ENCODE peak calls at places on chromosome 12, in nine cellular contexts. Y is hepatocyte, P is lower leg skin, Z is uterus, X is coronary artery, L is A549, K is cardiac muscle cell, Q is heart right ventricle, C is neuronal stem cell. N is an unnamed sample.

GRCh38 chr12:65529771-65530435 is 251.4 kb downstream of the MSRB3 start:
- DNase-seq in Y (no peak), P (no peak), Z (no peak), X (no peak), L (no peak), K (no peak), Q (no peak), C (no peak), N (no peak)

GRCh38 chr12:125132698-125133400 is 67.6 kb downstream of the AACS start:
- DNase-seq in Y (no peak), P (no peak), Z (no peak), X (no peak), L (no peak), K (no peak), Q (no peak), C (no peak), N (no peak)

GRCh38 chr12:79534029-79534867 is 156.5 kb downstream of the PAWR start:
- DNase-seq in Y (no peak), P (no peak), Z (no peak), X (no peak), L (no peak), K (peak; percentile 34), Q (no peak), C (no peak), N (no peak)

GRCh38 chr12:8032242-8033152 is at the start of gene FOXJ2:
- DNase-seq in Y (peak; percentile 91), P (peak; percentile 63), Z (peak; percentile 86), X (peak; percentile 90), L (peak; percentile 68), K (peak; percentile 81), Q (peak; percentile 87), C (peak; percentile 76), N (peak; percentile 71)

GRCh38 chr12:131775904-131776889 is 52.0 kb upstream of the MMP17 start:
- DNase-seq in Y (no peak), P (no peak), Z (no peak), X (no peak), L (no peak), K (no peak), Q (no peak), C (no peak), N (no peak)

GRCh38 chr12:99455350-99456037 is 192.1 kb upstream of the GARIN6 start:
- DNase-seq in Y (no peak), P (no peak), Z (no peak), X (no peak), L (peak; percentile 80), K (peak; percentile 7), Q (no peak), C (no peak), N (no peak)

GRCh38 chr12:15116073-15116472 is 105.1 kb downstream of the RERG start:
- DNase-seq in Y (peak; percentile 4), P (no peak), Z (no peak), X (no peak), L (no peak), K (peak; percentile 1), Q (no peak), C (peak; percentile 14), N (no peak)

GRCh38 chr12:50283230-50283923 is at the start of gene LIMA1:
- DNase-seq in Y (peak; percentile 96), P (peak; percentile 88), Z (peak; percentile 91), X (peak; percentile 88), L (peak; percentile 86), K (peak; percentile 89), Q (peak; percentile 93), C (peak; percentile 75), N (peak; percentile 84)

GRCh38 chr12:3777206-3777809 is 24.4 kb upstream of the CRACR2A start:
- DNase-seq in Y (peak; percentile 67), P (no peak), Z (no peak), X (no peak), L (peak; percentile 46), K (peak; percentile 60), Q (no peak), C (peak; percentile 23), N (no peak)

GRCh38 chr12:53048780-53049401 is 974 bp upstream of the TNS2 start:
- DNase-seq in Y (peak; percentile 75), P (no peak), Z (peak; percentile 85), X (peak; percentile 89), L (peak; percentile 49), K (peak; percentile 88), Q (peak; percentile 83), C (no peak), N (no peak)

GRCh38 chr12:93571854-93572711 is at the start of gene SOCS2:
- DNase-seq in Y (peak; percentile 63), P (peak; percentile 19), Z (peak; percentile 51), X (no peak), L (no peak), K (peak; percentile 43), Q (peak; percentile 49), C (peak; percentile 56), N (peak; percentile 23)

GRCh38 chr12:15928345-15928744 is 17.2 kb downstream of the DERA start:
- DNase-seq in Y (no peak), P (no peak), Z (no peak), X (no peak), L (peak; percentile 42), K (peak; percentile 54), Q (no peak), C (no peak), N (no peak)

GRCh38 chr12:43551971-43552559 is at the start of gene ADAMTS20:
- DNase-seq in Y (peak; percentile 63), P (no peak), Z (no peak), X (no peak), L (no peak), K (peak; percentile 4), Q (no peak), C (peak; percentile 81), N (no peak)

GRCh38 chr12:26736563-26737486 is 96.2 kb downstream of the ITPR2 start:
- DNase-seq in Y (no peak), P (no peak), Z (no peak), X (no peak), L (no peak), K (no peak), Q (no peak), C (no peak), N (no peak)

GRCh38 chr12:120350576-120351350 is 18.2 kb downstream of the MSI1 start:
- DNase-seq in Y (no peak), P (no peak), Z (no peak), X (no peak), L (no peak), K (no peak), Q (no peak), C (no peak), N (no peak)

GRCh38 chr12:62724947-62725447 is 210.0 kb downstream of the PPM1H start:
- DNase-seq in Y (peak; percentile 85), P (peak; percentile 71), Z (peak; percentile 56), X (no peak), L (peak; percentile 97), K (peak; percentile 98), Q (no peak), C (peak; percentile 58), N (no peak)

GRCh38 chr12:52010152-52010622 is 3.4 kb downstream of the TAMALIN start:
- DNase-seq in Y (peak; percentile 90), P (peak; percentile 75), Z (peak; percentile 91), X (no peak), L (no peak), K (peak; percentile 98), Q (peak; percentile 85), C (peak; percentile 82), N (no peak)

GRCh38 chr12:117724545-117724944 is 244.2 kb downstream of the KSR2 start:
- DNase-seq in Y (no peak), P (no peak), Z (no peak), X (no peak), L (no peak), K (no peak), Q (no peak), C (no peak), N (no peak)
- H3K4me3 ChIP-seq in Y (no peak overlapping the region), P (no peak overlapping the region), Z (no peak overlapping the region), X (no peak overlapping the region), L (no peak overlapping the region), K (no peak overlapping the region), Q (no peak overlapping the region), C (no peak overlapping the region), N (no peak overlapping the region)

GRCh38 chr12:106289196-106289681 is 13.3 kb upstream of the TCP11L2 start:
- DNase-seq in Y (no peak), P (peak; percentile 9), Z (no peak), X (no peak), L (no peak), K (peak; percentile 55), Q (no peak), C (no peak), N (no peak)
- H3K4me3 ChIP-seq in Y (no peak overlapping the region), P (no peak overlapping the region), Z (no peak overlapping the region), X (no peak overlapping the region), L (no peak overlapping the region), K (no peak overlapping the region), Q (no peak overlapping the region), C (no peak overlapping the region), N (no peak overlapping the region)

GRCh38 chr12:71695782-71696181 is 9.9 kb downstream of the TMEM19 start:
- DNase-seq in Y (no peak), P (no peak), Z (no peak), X (no peak), L (no peak), K (no peak), Q (no peak), C (no peak), N (no peak)

GRCh38 chr12:71691504-71692129 is 5.7 kb downstream of the TMEM19 start:
- DNase-seq in Y (no peak), P (no peak), Z (no peak), X (no peak), L (no peak), K (no peak), Q (no peak), C (no peak), N (no peak)

GRCh38 chr12:71693126-71693525 is 7.2 kb downstream of the TMEM19 start:
- DNase-seq in Y (no peak), P (no peak), Z (no peak), X (no peak), L (no peak), K (no peak), Q (no peak), C (no peak), N (no peak)

GRCh38 chr12:71688961-71689570 is 3.2 kb downstream of the TMEM19 start:
- DNase-seq in Y (no peak), P (no peak), Z (no peak), X (no peak), L (no peak), K (no peak), Q (no peak), C (no peak), N (no peak)

GRCh38 chr12:71694099-71694820 is 8.4 kb downstream of the TMEM19 start:
- DNase-seq in Y (no peak), P (no peak), Z (no peak), X (no peak), L (no peak), K (no peak), Q (no peak), C (no peak), N (no peak)
- H3K4me3 ChIP-seq in Y (no peak overlapping the region), P (no peak overlapping the region), Z (no peak overlapping the region), X (no peak overlapping the region), L (no peak overlapping the region), K (no peak overlapping the region), Q (no peak overlapping the region), C (no peak overlapping the region), N (no peak overlapping the region)

GRCh38 chr12:57129311-57130288 is 1.3 kb downstream of the LRP1 start:
- DNase-seq in Y (no peak), P (peak; percentile 82), Z (peak; percentile 71), X (no peak), L (no peak), K (no peak), Q (no peak), C (no peak), N (no peak)
- H3K4me3 ChIP-seq in Y (peak overlapping the region; percentile 79), P (peak overlapping the region; percentile 62), Z (peak overlapping the region; percentile 99), X (peak overlapping the region; percentile 81), L (peak overlapping the region; percentile 64), K (peak overlapping the region; percentile 84), Q (peak overlapping the region; percentile 75), C (peak overlapping the region; percentile 92), N (no peak overlapping the region)